ENCODE peak calls at places on chromosomes 7 and 10, in seven cellular contexts. One of them, this sample, is unnamed.

GRCh38 chr10:22770270-22770669 is 55.9 kb upstream of the PIP4K2A start:
- DNase-seq in fibroblast of lung: no peak
- DNase-seq in heart right ventricle: no peak
- DNase-seq in choroid plexus epithelial cell: no peak
- DNase-seq in HL-60: no peak
- DNase-seq in NB4: no peak
- DNase-seq in cardiac muscle cell: no peak
- DNase-seq in this sample: no peak

GRCh38 chr10:70461397-70462348 is 16.9 kb upstream of the PALD1 start:
- DNase-seq in fibroblast of lung: peak; percentile 61
- DNase-seq in heart right ventricle: peak; percentile 56
- DNase-seq in choroid plexus epithelial cell: peak; percentile 73
- DNase-seq in HL-60: no peak
- DNase-seq in NB4: peak; percentile 70
- DNase-seq in cardiac muscle cell: peak; percentile 63
- DNase-seq in this sample: peak; percentile 56

GRCh38 chr7:88226886-88227516 is 7.2 kb upstream of the SRI start:
- DNase-seq in fibroblast of lung: peak; percentile 90
- DNase-seq in heart right ventricle: no peak
- DNase-seq in choroid plexus epithelial cell: peak; percentile 74
- DNase-seq in HL-60: no peak
- DNase-seq in NB4: no peak
- DNase-seq in cardiac muscle cell: peak; percentile 77
- DNase-seq in this sample: peak; percentile 81

GRCh38 chr7:27955596-27955995 is 215.6 kb downstream of the TAX1BP1 start:
- DNase-seq in fibroblast of lung: no peak
- DNase-seq in heart right ventricle: no peak
- DNase-seq in choroid plexus epithelial cell: no peak
- DNase-seq in HL-60: no peak
- DNase-seq in NB4: no peak
- DNase-seq in cardiac muscle cell: no peak
- DNase-seq in this sample: no peak

GRCh38 chr7:43764039-43764789 is 5.7 kb downstream of the BLVRA start:
- DNase-seq in fibroblast of lung: no peak
- DNase-seq in heart right ventricle: peak; percentile 31
- DNase-seq in choroid plexus epithelial cell: peak; percentile 68
- DNase-seq in HL-60: no peak
- DNase-seq in NB4: no peak
- DNase-seq in cardiac muscle cell: peak; percentile 68
- DNase-seq in this sample: peak; percentile 53

GRCh38 chr7:63925262-63925625 is 73.4 kb upstream of the ZNF722 start:
- DNase-seq in fibroblast of lung: no peak
- DNase-seq in heart right ventricle: peak; percentile 6
- DNase-seq in choroid plexus epithelial cell: no peak
- DNase-seq in HL-60: no peak
- DNase-seq in NB4: no peak
- DNase-seq in cardiac muscle cell: no peak
- DNase-seq in this sample: no peak

GRCh38 chr10:89535185-89536012 is at the start of gene SLC16A12:
- DNase-seq in fibroblast of lung: peak; percentile 18
- DNase-seq in heart right ventricle: peak; percentile 26
- DNase-seq in choroid plexus epithelial cell: peak; percentile 63
- DNase-seq in HL-60: no peak
- DNase-seq in NB4: no peak
- DNase-seq in cardiac muscle cell: peak; percentile 36
- DNase-seq in this sample: peak; percentile 21

GRCh38 chr10:95257849-95258248 is 33.0 kb downstream of the PDLIM1 start:
- DNase-seq in fibroblast of lung: no peak
- DNase-seq in heart right ventricle: no peak
- DNase-seq in choroid plexus epithelial cell: no peak
- DNase-seq in HL-60: no peak
- DNase-seq in NB4: no peak
- DNase-seq in cardiac muscle cell: no peak
- DNase-seq in this sample: no peak

GRCh38 chr7:66689081-66689480 is 51.5 kb upstream of the RABGEF1 start:
- DNase-seq in fibroblast of lung: no peak
- DNase-seq in heart right ventricle: no peak
- DNase-seq in choroid plexus epithelial cell: no peak
- DNase-seq in HL-60: no peak
- DNase-seq in NB4: no peak
- DNase-seq in cardiac muscle cell: no peak
- DNase-seq in this sample: no peak

GRCh38 chr7:31084226-31084625 is 32.1 kb downstream of the ADCYAP1R1 start:
- DNase-seq in fibroblast of lung: no peak
- DNase-seq in heart right ventricle: no peak
- DNase-seq in choroid plexus epithelial cell: no peak
- DNase-seq in HL-60: no peak
- DNase-seq in NB4: no peak
- DNase-seq in cardiac muscle cell: no peak
- DNase-seq in this sample: no peak

GRCh38 chr7:17044868-17045267 is 163.1 kb upstream of the AGR3 start:
- DNase-seq in fibroblast of lung: no peak
- DNase-seq in heart right ventricle: no peak
- DNase-seq in choroid plexus epithelial cell: no peak
- DNase-seq in HL-60: no peak
- DNase-seq in NB4: peak; percentile 71
- DNase-seq in cardiac muscle cell: no peak
- DNase-seq in this sample: no peak

GRCh38 chr10:102230861-102231356 is 4.8 kb downstream of the ELOVL3 start:
- DNase-seq in fibroblast of lung: no peak
- DNase-seq in heart right ventricle: no peak
- DNase-seq in choroid plexus epithelial cell: peak; percentile 51
- DNase-seq in HL-60: no peak
- DNase-seq in NB4: peak; percentile 35
- DNase-seq in cardiac muscle cell: peak; percentile 37
- DNase-seq in this sample: peak; percentile 17

GRCh38 chr7:82039621-82040020 is 269.8 kb upstream of the HGF start:
- DNase-seq in fibroblast of lung: no peak
- DNase-seq in heart right ventricle: no peak
- DNase-seq in choroid plexus epithelial cell: no peak
- DNase-seq in HL-60: no peak
- DNase-seq in NB4: no peak
- DNase-seq in cardiac muscle cell: peak; percentile 58
- DNase-seq in this sample: peak; percentile 65

GRCh38 chr10:28381465-28381864 is 78.6 kb upstream of the MPP7 start:
- DNase-seq in fibroblast of lung: no peak
- DNase-seq in heart right ventricle: no peak
- DNase-seq in choroid plexus epithelial cell: peak; percentile 7
- DNase-seq in HL-60: no peak
- DNase-seq in NB4: no peak
- DNase-seq in cardiac muscle cell: no peak
- DNase-seq in this sample: no peak

GRCh38 chr10:51020175-51020574 is 54.1 kb upstream of the PRKG1 start:
- DNase-seq in fibroblast of lung: no peak
- DNase-seq in heart right ventricle: no peak
- DNase-seq in choroid plexus epithelial cell: no peak
- DNase-seq in HL-60: no peak
- DNase-seq in NB4: no peak
- DNase-seq in cardiac muscle cell: peak; percentile 12
- DNase-seq in this sample: no peak

GRCh38 chr7:137981668-137982067 is 20.2 kb downstream of the CREB3L2 start:
- DNase-seq in fibroblast of lung: no peak
- DNase-seq in heart right ventricle: no peak
- DNase-seq in choroid plexus epithelial cell: no peak
- DNase-seq in HL-60: no peak
- DNase-seq in NB4: no peak
- DNase-seq in cardiac muscle cell: no peak
- DNase-seq in this sample: no peak

GRCh38 chr10:125006921-125007391 is 65.0 kb downstream of the ZRANB1 start:
- DNase-seq in fibroblast of lung: no peak
- DNase-seq in heart right ventricle: no peak
- DNase-seq in choroid plexus epithelial cell: peak; percentile 27
- DNase-seq in HL-60: no peak
- DNase-seq in NB4: no peak
- DNase-seq in cardiac muscle cell: peak; percentile 31
- DNase-seq in this sample: peak; percentile 29

GRCh38 chr7:36916619-36917018 is 192.3 kb upstream of the AOAH start:
- DNase-seq in fibroblast of lung: no peak
- DNase-seq in heart right ventricle: no peak
- DNase-seq in choroid plexus epithelial cell: no peak
- DNase-seq in HL-60: no peak
- DNase-seq in NB4: no peak
- DNase-seq in cardiac muscle cell: no peak
- DNase-seq in this sample: no peak

GRCh38 chr10:72124984-72125383 is 36.6 kb upstream of the SPOCK2 start:
- DNase-seq in fibroblast of lung: peak; percentile 60
- DNase-seq in heart right ventricle: no peak
- DNase-seq in choroid plexus epithelial cell: peak; percentile 88
- DNase-seq in HL-60: no peak
- DNase-seq in NB4: no peak
- DNase-seq in cardiac muscle cell: peak; percentile 14
- DNase-seq in this sample: peak; percentile 11

GRCh38 chr7:135300913-135301765 is 67.5 kb downstream of the STRA8 start:
- DNase-seq in fibroblast of lung: no peak
- DNase-seq in heart right ventricle: no peak
- DNase-seq in choroid plexus epithelial cell: peak; percentile 13
- DNase-seq in HL-60: no peak
- DNase-seq in NB4: no peak
- DNase-seq in cardiac muscle cell: peak; percentile 43
- DNase-seq in this sample: peak; percentile 47

GRCh38 chr7:119935418-119936025 is 337.5 kb upstream of the KCND2 start:
- DNase-seq in fibroblast of lung: peak; percentile 79
- DNase-seq in heart right ventricle: no peak
- DNase-seq in choroid plexus epithelial cell: peak; percentile 68
- DNase-seq in HL-60: no peak
- DNase-seq in NB4: peak; percentile 62
- DNase-seq in cardiac muscle cell: peak; percentile 76
- DNase-seq in this sample: peak; percentile 71
- TF ChIP-seq CTCF in fibroblast of lung: no peak
- TF ChIP-seq CTCF in heart right ventricle: peak; percentile 48
- TF ChIP-seq CTCF in choroid plexus epithelial cell: peak; percentile 53
- TF ChIP-seq CTCF in HL-60: peak; percentile 6
- TF ChIP-seq CTCF in NB4: peak; percentile 24
- TF ChIP-seq CTCF in cardiac muscle cell: peak; percentile 51
- TF ChIP-seq CTCF in this sample: peak; percentile 49

GRCh38 chr7:97003262-97004236 is 1.8 kb upstream of the DLX6 start:
- DNase-seq in fibroblast of lung: no peak
- DNase-seq in heart right ventricle: no peak
- DNase-seq in choroid plexus epithelial cell: no peak
- DNase-seq in HL-60: no peak
- DNase-seq in NB4: no peak
- DNase-seq in cardiac muscle cell: no peak
- DNase-seq in this sample: no peak

GRCh38 chr7:97005764-97006145 is 402 bp downstream of the DLX6 start:
- DNase-seq in fibroblast of lung: peak; percentile 17
- DNase-seq in heart right ventricle: no peak
- DNase-seq in choroid plexus epithelial cell: no peak
- DNase-seq in HL-60: no peak
- DNase-seq in NB4: no peak
- DNase-seq in cardiac muscle cell: no peak
- DNase-seq in this sample: no peak

GRCh38 chr7:97004237-97004930 is 969 bp upstream of the DLX6 start:
- DNase-seq in fibroblast of lung: no peak
- DNase-seq in heart right ventricle: no peak
- DNase-seq in choroid plexus epithelial cell: no peak
- DNase-seq in HL-60: no peak
- DNase-seq in NB4: no peak
- DNase-seq in cardiac muscle cell: no peak
- DNase-seq in this sample: no peak

GRCh38 chr7:97006146-97006950 is 995 bp downstream of the DLX6 start:
- DNase-seq in fibroblast of lung: peak; percentile 16
- DNase-seq in heart right ventricle: no peak
- DNase-seq in choroid plexus epithelial cell: peak; percentile 5
- DNase-seq in HL-60: no peak
- DNase-seq in NB4: peak; percentile 45
- DNase-seq in cardiac muscle cell: peak; percentile 51
- DNase-seq in this sample: peak; percentile 16

GRCh38 chr7:97004931-97005763 is at the start of gene DLX6:
- DNase-seq in fibroblast of lung: peak; percentile 47
- DNase-seq in heart right ventricle: no peak
- DNase-seq in choroid plexus epithelial cell: no peak
- DNase-seq in HL-60: no peak
- DNase-seq in NB4: no peak
- DNase-seq in cardiac muscle cell: peak; percentile 32
- DNase-seq in this sample: peak; percentile 13
- H3K4me3 ChIP-seq in fibroblast of lung: peak within 1 kb of the TSS; percentile 25
- H3K4me3 ChIP-seq in heart right ventricle: peak within 1 kb of the TSS; percentile 37
- H3K4me3 ChIP-seq in choroid plexus epithelial cell: peak within 1 kb of the TSS; percentile 20
- H3K4me3 ChIP-seq in HL-60: peak within 1 kb of the TSS; percentile 0
- H3K4me3 ChIP-seq in NB4: no peak within 1 kb of the TSS
- H3K4me3 ChIP-seq in cardiac muscle cell: peak within 1 kb of the TSS; percentile 37
- H3K4me3 ChIP-seq in this sample: peak within 1 kb of the TSS; percentile 12

DNA sequence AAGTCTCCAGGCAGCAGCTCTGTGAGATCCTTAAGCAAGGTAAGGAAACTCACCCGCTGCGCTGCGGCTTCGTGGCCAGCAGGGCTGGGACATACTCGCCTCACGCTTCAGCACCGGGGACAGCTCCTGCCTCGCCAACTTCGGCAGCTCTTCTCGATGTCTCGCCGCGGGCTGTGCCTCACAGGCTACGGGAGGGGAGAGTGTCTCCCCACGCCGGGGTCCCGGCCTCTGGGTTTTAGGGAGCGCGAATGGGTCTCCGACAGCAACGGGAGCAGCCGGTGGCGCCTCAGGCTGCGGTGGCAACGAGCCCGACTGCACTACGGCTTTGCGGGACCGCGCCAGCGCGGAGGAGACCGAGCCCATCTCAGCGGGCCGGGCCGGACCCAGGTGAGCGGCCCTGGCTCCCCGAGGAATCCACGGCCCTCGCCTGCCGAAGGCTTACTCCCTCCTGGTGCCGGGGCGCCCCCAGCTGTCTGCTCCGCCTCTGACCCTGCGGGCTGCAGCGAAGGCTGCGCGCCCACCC is 62.4 kb downstream of the LSM5 start:
- DNase-seq in fibroblast of lung: peak; percentile 76
- DNase-seq in heart right ventricle: peak; percentile 77
- DNase-seq in choroid plexus epithelial cell: peak; percentile 92
- DNase-seq in HL-60: peak; percentile 20
- DNase-seq in NB4: peak; percentile 81
- DNase-seq in cardiac muscle cell: peak; percentile 89
- DNase-seq in this sample: peak; percentile 88
- TF ChIP-seq CTCF in fibroblast of lung: peak; percentile 33
- TF ChIP-seq CTCF in heart right ventricle: peak; percentile 6
- TF ChIP-seq CTCF in choroid plexus epithelial cell: peak; percentile 72
- TF ChIP-seq CTCF in HL-60: no peak
- TF ChIP-seq CTCF in NB4: peak; percentile 34
- TF ChIP-seq CTCF in cardiac muscle cell: peak; percentile 46
- TF ChIP-seq CTCF in this sample: peak; percentile 61

GRCh38 chr7:141072548-141073172 is 1.2 kb upstream of the TMEM178B start:
- DNase-seq in fibroblast of lung: peak; percentile 82
- DNase-seq in heart right ventricle: peak; percentile 71
- DNase-seq in choroid plexus epithelial cell: peak; percentile 78
- DNase-seq in HL-60: no peak
- DNase-seq in NB4: peak; percentile 19
- DNase-seq in cardiac muscle cell: peak; percentile 72
- DNase-seq in this sample: peak; percentile 57

GRCh38 chr7:141071855-141072547 is 1.9 kb upstream of the TMEM178B start:
- DNase-seq in fibroblast of lung: no peak
- DNase-seq in heart right ventricle: no peak
- DNase-seq in choroid plexus epithelial cell: no peak
- DNase-seq in HL-60: no peak
- DNase-seq in NB4: no peak
- DNase-seq in cardiac muscle cell: no peak
- DNase-seq in this sample: no peak

GRCh38 chr7:141073641-141074161 is at the start of gene TMEM178B:
- DNase-seq in fibroblast of lung: no peak
- DNase-seq in heart right ventricle: no peak
- DNase-seq in choroid plexus epithelial cell: no peak
- DNase-seq in HL-60: no peak
- DNase-seq in NB4: no peak
- DNase-seq in cardiac muscle cell: no peak
- DNase-seq in this sample: no peak

GRCh38 chr7:141074162-141074989 is 512 bp downstream of the TMEM178B start:
- DNase-seq in fibroblast of lung: peak; percentile 9
- DNase-seq in heart right ventricle: no peak
- DNase-seq in choroid plexus epithelial cell: peak; percentile 10
- DNase-seq in HL-60: no peak
- DNase-seq in NB4: no peak
- DNase-seq in cardiac muscle cell: peak; percentile 11
- DNase-seq in this sample: no peak

GRCh38 chr7:141073173-141073640 is 657 bp upstream of the TMEM178B start:
- DNase-seq in fibroblast of lung: peak; percentile 29
- DNase-seq in heart right ventricle: peak; percentile 14
- DNase-seq in choroid plexus epithelial cell: peak; percentile 55
- DNase-seq in HL-60: no peak
- DNase-seq in NB4: no peak
- DNase-seq in cardiac muscle cell: peak; percentile 53
- DNase-seq in this sample: peak; percentile 41
- H3K4me3 ChIP-seq in fibroblast of lung: no peak overlapping the region
- H3K4me3 ChIP-seq in heart right ventricle: peak overlapping the region; percentile 67
- H3K4me3 ChIP-seq in choroid plexus epithelial cell: peak overlapping the region; percentile 55
- H3K4me3 ChIP-seq in HL-60: no peak overlapping the region
- H3K4me3 ChIP-seq in NB4: no peak overlapping the region
- H3K4me3 ChIP-seq in cardiac muscle cell: peak overlapping the region; percentile 43
- H3K4me3 ChIP-seq in this sample: peak overlapping the region; percentile 34